ENCODE peak calls at places on chromosomes 12 and 14, in nine cellular contexts. I, Y, M, W, H, V, F, N and B are unnamed samples.

GRCh38 chr12:45596366-45596765 is 133.1 kb upstream of the ARID2 start:
- DNase-seq in I (no peak), Y (no peak), M (no peak), W (no peak), H (no peak), V (no peak), F (no peak), N (no peak), B (no peak)

GRCh38 chr12:23950775-23951391 is 1.4 kb upstream of the SOX5 start:
- DNase-seq in I (no peak), Y (no peak), M (peak; percentile 17), W (no peak), H (peak; percentile 77), V (no peak), F (peak; percentile 13), N (no peak), B (peak; percentile 26)

GRCh38 chr14:49997991-49998390 is 105.1 kb downstream of the ARF6 start:
- DNase-seq in I (no peak), Y (no peak), M (no peak), W (no peak), H (no peak), V (no peak), F (no peak), N (no peak), B (no peak)

GRCh38 chr14:22434030-22434429 is 155.0 kb downstream of the DAD1 start:
- DNase-seq in I (no peak), Y (no peak), M (no peak), W (no peak), H (peak; percentile 14), V (no peak), F (no peak), N (no peak), B (no peak)

GRCh38 chr12:65500121-65500846 is 221.8 kb downstream of the MSRB3 start:
- DNase-seq in I (no peak), Y (no peak), M (peak; percentile 71), W (no peak), H (no peak), V (no peak), F (no peak), N (no peak), B (no peak)

GRCh38 chr14:20732477-20732876 is 13.2 kb upstream of the EDDM3A start:
- DNase-seq in I (no peak), Y (no peak), M (no peak), W (no peak), H (no peak), V (no peak), F (no peak), N (no peak), B (no peak)

GRCh38 chr12:24902521-24903304 is 46.2 kb downstream of the BCAT1 start:
- DNase-seq in I (no peak), Y (no peak), M (no peak), W (no peak), H (peak; percentile 78), V (no peak), F (no peak), N (no peak), B (no peak)

GRCh38 chr12:70443274-70443673 is 77.2 kb downstream of the KCNMB4 start:
- DNase-seq in I (no peak), Y (no peak), M (no peak), W (no peak), H (no peak), V (no peak), F (no peak), N (no peak), B (no peak)

GRCh38 chr12:12265571-12266388 is 1.1 kb downstream of the LRP6 start:
- DNase-seq in I (no peak), Y (no peak), M (peak; percentile 64), W (no peak), H (no peak), V (no peak), F (no peak), N (no peak), B (peak; percentile 45)

GRCh38 chr12:59911516-59911915 is 315.7 kb downstream of the SLC16A7 start:
- DNase-seq in I (no peak), Y (no peak), M (no peak), W (no peak), H (no peak), V (no peak), F (no peak), N (no peak), B (no peak)

GRCh38 chr14:83838221-83838620 is 1691.7 kb upstream of the FLRT2 start:
- DNase-seq in I (no peak), Y (no peak), M (peak; percentile 5), W (no peak), H (no peak), V (no peak), F (no peak), N (no peak), B (no peak)

GRCh38 chr14:24605435-24606190 is 3.9 kb downstream of the GZMH start:
- DNase-seq in I (peak; percentile 40), Y (no peak), M (no peak), W (no peak), H (peak; percentile 53), V (no peak), F (peak; percentile 34), N (peak; percentile 41), B (peak; percentile 59)

GRCh38 chr12:62603061-62603810 is 136.6 kb downstream of the MON2 start:
- DNase-seq in I (peak; percentile 82), Y (peak; percentile 80), M (peak; percentile 89), W (peak; percentile 91), H (peak; percentile 96), V (peak; percentile 89), F (peak; percentile 85), N (peak; percentile 61), B (peak; percentile 90)

GRCh38 chr14:47959753-47960152 is 284.3 kb upstream of the MDGA2 start:
- DNase-seq in I (no peak), Y (no peak), M (no peak), W (no peak), H (no peak), V (no peak), F (no peak), N (no peak), B (no peak)

GRCh38 chr12:115046805-115047204 is 362.8 kb upstream of the TBX3 start:
- DNase-seq in I (no peak), Y (no peak), M (no peak), W (no peak), H (no peak), V (no peak), F (no peak), N (no peak), B (no peak)

GRCh38 chr12:29223431-29223830 is 74.4 kb downstream of the FAR2 start:
- DNase-seq in I (no peak), Y (no peak), M (no peak), W (no peak), H (no peak), V (no peak), F (no peak), N (no peak), B (no peak)

GRCh38 chr12:123471374-123472068 is 13.6 kb downstream of the SNRNP35 start:
- DNase-seq in I (no peak), Y (no peak), M (peak; percentile 92), W (no peak), H (no peak), V (no peak), F (no peak), N (peak; percentile 28), B (peak; percentile 67)

GRCh38 chr14:104718871-104719270 is 5.2 kb upstream of the ADSS1 start:
- DNase-seq in I (no peak), Y (no peak), M (no peak), W (no peak), H (no peak), V (no peak), F (no peak), N (no peak), B (no peak)

GRCh38 chr14:29197557-29197956 is 431.0 kb downstream of the FOXG1 start:
- DNase-seq in I (no peak), Y (no peak), M (no peak), W (no peak), H (no peak), V (no peak), F (no peak), N (no peak), B (no peak)
- H3K4me1 ChIP-seq in I (no peaks in the 10 kb centered on the region), Y (no peaks in the 10 kb centered on the region), M (no peaks in the 10 kb centered on the region), W (no peaks in the 10 kb centered on the region), H (no peaks in the 10 kb centered on the region), V (no peaks in the 10 kb centered on the region), F (no peaks in the 10 kb centered on the region), N (no peaks in the 10 kb centered on the region), B (no peaks in the 10 kb centered on the region)

DNA sequence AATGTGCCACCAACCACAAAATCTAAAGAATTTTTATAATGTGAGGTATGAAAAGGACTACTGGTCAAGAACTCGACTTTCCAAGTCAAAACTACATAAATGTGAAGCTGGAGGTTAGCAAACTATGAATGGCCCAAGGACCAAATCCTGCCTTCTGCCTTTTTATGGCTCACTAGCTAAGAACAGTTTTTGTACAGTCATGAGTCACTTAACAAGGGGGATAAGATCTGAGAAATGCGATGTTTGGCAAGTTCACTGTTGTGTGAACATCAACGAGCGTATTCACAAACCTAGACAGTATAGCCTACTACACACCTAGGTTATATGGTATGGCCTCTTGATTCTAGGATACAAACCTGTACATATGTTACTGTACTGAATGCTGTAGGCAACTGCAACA is 28.2 kb downstream of the FERMT2 start:
- DNase-seq in I (no peak), Y (no peak), M (peak; percentile 69), W (no peak), H (no peak), V (no peak), F (no peak), N (no peak), B (no peak)
- H3K27ac ChIP-seq in I (no peak overlapping the region), Y (peak overlapping the region; percentile 1), M (no peak overlapping the region), W (peak overlapping the region; percentile 40), H (no peak overlapping the region), V (no peak overlapping the region), F (no peak overlapping the region), N (no peak overlapping the region), B (no peak overlapping the region)

GRCh38 chr12:47824198-47824597 is 4.5 kb upstream of the HDAC7 start:
- DNase-seq in I (no peak), Y (no peak), M (no peak), W (no peak), H (no peak), V (no peak), F (no peak), N (no peak), B (no peak)
- H3K4me1 ChIP-seq in I (peaks cover 38% of the 10 kb centered on the region), Y (peaks cover 15% of the 10 kb centered on the region), M (peaks cover 28% of the 10 kb centered on the region), W (peaks cover 2% of the 10 kb centered on the region), H (peaks cover 19% of the 10 kb centered on the region), V (peaks cover 89% of the 10 kb centered on the region), F (peaks cover 39% of the 10 kb centered on the region), N (peaks cover 65% of the 10 kb centered on the region), B (peaks cover 52% of the 10 kb centered on the region)

DNA sequence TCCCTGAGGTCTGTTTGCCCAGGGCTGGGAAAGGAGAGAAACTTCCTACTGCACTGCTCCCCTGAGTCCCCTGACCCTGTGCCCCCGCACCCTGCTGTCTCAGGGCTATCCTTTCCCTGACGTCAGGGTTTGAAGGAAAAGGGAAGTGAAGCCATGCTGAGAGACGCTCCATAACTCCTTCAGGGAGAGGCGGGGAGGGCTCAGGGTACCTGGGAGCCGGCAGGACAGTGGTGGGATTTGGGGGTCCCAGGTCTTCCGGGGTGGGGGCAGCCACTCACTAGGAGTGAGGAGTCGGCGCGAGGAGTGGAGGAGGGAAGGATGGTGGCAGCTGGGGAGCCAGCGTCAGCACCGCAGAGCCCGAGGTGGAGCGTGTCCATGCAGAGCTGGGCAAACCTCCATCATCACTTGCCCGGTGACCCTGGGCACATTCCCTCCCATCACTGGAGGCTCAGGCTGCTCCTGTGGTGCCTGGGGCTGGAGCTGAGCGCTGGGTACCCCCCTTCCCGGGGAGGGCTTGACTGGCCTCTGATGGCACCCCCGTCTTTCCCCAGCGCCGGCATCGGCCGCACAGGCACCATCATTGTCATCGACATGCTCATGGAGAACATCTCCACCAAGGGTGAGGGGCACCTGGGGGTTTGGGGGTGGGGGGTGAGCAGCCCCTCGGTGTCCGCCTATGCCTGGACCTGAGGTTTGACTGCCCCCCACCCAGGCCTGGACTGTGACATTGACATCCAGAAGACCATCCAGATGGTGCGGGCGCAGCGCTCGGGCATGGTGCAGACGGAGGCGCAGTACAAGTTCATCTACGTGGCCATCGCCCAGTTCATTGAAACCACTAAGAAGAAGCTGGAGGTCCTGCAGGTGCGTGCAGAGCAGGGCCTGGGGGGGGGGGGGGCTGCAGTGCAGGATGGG is 8.5 kb downstream of the PTPN6 start:
- DNase-seq in I (no peak), Y (no peak), M (no peak), W (peak; percentile 68), H (no peak), V (no peak), F (no peak), N (no peak), B (no peak)
- H3K27ac ChIP-seq in I (peak overlapping the region; percentile 92), Y (no peak overlapping the region), M (no peak overlapping the region), W (no peak overlapping the region), H (no peak overlapping the region), V (peak overlapping the region; percentile 40), F (peak overlapping the region; percentile 62), N (no peak overlapping the region), B (no peak overlapping the region)